ENCODE peak calls at places on chromosomes 1 and 21, in seven cellular contexts. G, J, M, C, H, P and V are unnamed samples.

GRCh38 chr1:246932366-246932700 is 585 bp upstream of the AHCTF1 start:
- DNase-seq in G (no peak), J (no peak), M (no peak), C (no peak), H (no peak), P (no peak), V (no peak)

GRCh38 chr1:85495556-85495955 is 30.6 kb upstream of the DDAH1 start:
- DNase-seq in G (no peak), J (no peak), M (peak; percentile 63), C (no peak), H (no peak), P (no peak), V (no peak)

GRCh38 chr1:112575154-112575804 is 43.7 kb downstream of the ST7L start:
- DNase-seq in G (no peak), J (no peak), M (peak; percentile 99), C (no peak), H (no peak), P (no peak), V (no peak)

GRCh38 chr1:23597635-23598388 is 38.5 kb upstream of the ID3 start:
- DNase-seq in G (no peak), J (no peak), M (no peak), C (no peak), H (no peak), P (no peak), V (no peak)

GRCh38 chr21:43025636-43026180 is 49.9 kb downstream of the CBS start:
- DNase-seq in G (no peak), J (no peak), M (peak; percentile 93), C (no peak), H (no peak), P (no peak), V (no peak)

GRCh38 chr21:35120631-35121180 is 71.6 kb upstream of the RUNX1 start:
- DNase-seq in G (no peak), J (no peak), M (no peak), C (no peak), H (no peak), P (no peak), V (no peak)

GRCh38 chr1:29973406-29973805 is 737.1 kb downstream of the PTPRU start:
- DNase-seq in G (no peak), J (no peak), M (no peak), C (no peak), H (no peak), P (no peak), V (no peak)

GRCh38 chr21:45766501-45766900 is 123.0 kb downstream of the PCBP3 start:
- DNase-seq in G (no peak), J (no peak), M (no peak), C (no peak), H (no peak), P (no peak), V (no peak)

GRCh38 chr1:207824691-207825090 is 72.8 kb downstream of the CD46 start:
- DNase-seq in G (no peak), J (no peak), M (peak; percentile 83), C (no peak), H (no peak), P (no peak), V (no peak)